ENCODE peak calls at places on chromosome 19, in eight cellular contexts. Z is GM23338, H is astrocyte of the cerebellum, F is Caco-2, M is ovary, X is mucosa of descending colon, E is A549, L is brain microvascular endothelial cell. K is an unnamed sample.

GRCh38 chr19:33124207-33125098 is 7.5 kb upstream of the WDR88 start:
- DNase-seq in Z (no peak), M (no peak), L (no peak), X (no peak), H (no peak), E (no peak), F (no peak), K (no peak)

GRCh38 chr19:40417714-40417996 is 4.5 kb upstream of the PRX start:
- DNase-seq in E (no peak), Z (no peak), M (no peak), X (no peak), H (no peak), F (no peak), L (no peak), K (no peak)

GRCh38 chr19:11496391-11497163 is 9.1 kb downstream of the ZNF653 start:
- DNase-seq in L (peak), Z (peak), X (peak), H (peak), E (peak), F (peak), M (peak), K (peak)

GRCh38 chr19:38409631-38410133 is 6.8 kb downstream of the FAM98C start:
- DNase-seq in L (peak), F (no peak), E (peak), Z (no peak), M (peak), H (no peak), X (no peak), K (peak)

GRCh38 chr19:45117167-45117594 is 24.2 kb downstream of the PPP1R37 start:
- DNase-seq in L (no peak), E (no peak), Z (no peak), X (peak), H (no peak), F (no peak), M (no peak), K (no peak)

GRCh38 chr19:36115453-36116343 is at the start of gene TBCB:
- DNase-seq in E (peak), H (no peak), L (peak), Z (peak), M (no peak), X (peak), F (no peak), K (peak)

GRCh38 chr19:38386968-38387549 is 775 bp downstream of the GGN start:
- DNase-seq in H (no peak), F (no peak), E (no peak), M (no peak), L (no peak), Z (no peak), X (peak), K (peak)

GRCh38 chr19:34260771-34261173 is 6.4 kb downstream of the GARRE1 start:
- DNase-seq in E (no peak), M (no peak), Z (peak), X (no peak), H (no peak), F (peak), L (peak), K (peak)

GRCh38 chr19:38233740-38234251 is 9.8 kb upstream of the DPF1 start:
- DNase-seq in Z (peak), X (peak), H (no peak), M (peak), E (peak), F (peak), L (peak), K (peak)

GRCh38 chr19:41877490-41877876 is 404 bp downstream of the CD79A start:
- DNase-seq in M (no peak), E (no peak), L (no peak), F (no peak), Z (no peak), H (no peak), X (no peak), K (no peak)

GRCh38 chr19:17841810-17842662 is 5.7 kb downstream of the JAK3 start:
- DNase-seq in F (peak), L (peak), X (peak), E (peak), H (peak), M (peak), Z (peak), K (peak)

GRCh38 chr19:10603873-10604459 is 16.9 kb upstream of the AP1M2 start:
- DNase-seq in L (peak), M (no peak), E (no peak), H (no peak), F (no peak), X (no peak), Z (no peak), K (peak)

GRCh38 chr19:2121416-2122051 is 24.8 kb downstream of the IZUMO4 start:
- DNase-seq in Z (no peak), H (no peak), F (no peak), M (no peak), X (no peak), L (no peak), E (no peak), K (no peak)

GRCh38 chr19:19338082-19338481 is 17.5 kb downstream of the MAU2 start:
- DNase-seq in E (no peak), Z (no peak), X (no peak), M (no peak), F (no peak), L (no peak), H (peak), K (peak)

GRCh38 chr19:38142176-38143035 is 81.6 kb downstream of the DPF1 start:
- DNase-seq in E (peak), M (peak), F (peak), X (peak), H (no peak), Z (peak), L (peak), K (peak)

GRCh38 chr19:39342647-39343305 is 555 bp downstream of the SAMD4B start:
- DNase-seq in M (peak), E (no peak), F (no peak), L (no peak), Z (peak), H (no peak), X (peak), K (no peak)

GRCh38 chr19:23996549-23996948 is 81.9 kb downstream of the ZNF726 start:
- DNase-seq in L (no peak), M (no peak), H (no peak), Z (peak), E (peak), X (no peak), F (no peak), K (no peak)

GRCh38 chr19:44757057-44757734 is 8.7 kb downstream of the BCL3 start:
- DNase-seq in F (no peak), X (peak), E (no peak), Z (peak), H (no peak), L (no peak), M (peak), K (peak)

GRCh38 chr19:15905026-15905425 is 7.2 kb upstream of the CYP4F2 start:
- DNase-seq in H (no peak), Z (no peak), L (no peak), E (no peak), M (no peak), F (no peak), X (no peak), K (no peak)

GRCh38 chr19:41569481-41570150 is 6.3 kb upstream of the CEACAM21 start:
- DNase-seq in Z (peak), X (no peak), L (no peak), M (no peak), E (no peak), H (no peak), F (no peak), K (no peak)

GRCh38 chr19:18875726-18876125 is 20.2 kb downstream of the CERS1 start:
- DNase-seq in L (no peak), H (no peak), X (no peak), M (no peak), F (no peak), E (no peak), Z (no peak), K (no peak)

GRCh38 chr19:16355293-16356043 is 30.8 kb downstream of the KLF2 start:
- DNase-seq in X (no peak), M (peak), H (no peak), F (no peak), Z (no peak), L (peak), E (no peak), K (no peak)

GRCh38 chr19:48254529-48254970 is 1.2 kb downstream of the CARD8 start:
- DNase-seq in E (no peak), Z (no peak), H (no peak), F (no peak), M (no peak), L (no peak), X (no peak), K (no peak)
- H3K4me3 ChIP-seq in E (no peak), Z (peak), H (peak), F (no peak), M (peak), L (peak), X (no peak), K (peak)

GRCh38 chr19:55777528-55777927 is 8.6 kb downstream of the RFPL4AL1 start:
- DNase-seq in Z (peak), F (no peak), M (no peak), L (no peak), H (no peak), E (no peak), X (peak), K (no peak)
- TF ChIP-seq CTCF in Z (peak), F (peak), M (no peak), L (no peak), H (no peak), E (no peak), X (no peak), K (no peak)

GRCh38 chr19:4369888-4370260 is 26.5 kb downstream of the MPND start:
- DNase-seq in H (no peak), Z (peak), X (peak), F (no peak), L (no peak), M (no peak), E (no peak), K (peak)
- H3K4me3 ChIP-seq in H (no peak), Z (no peak), X (no peak), F (no peak), L (no peak), M (no peak), E (no peak), K (no peak)

GRCh38 chr19:52541608-52542007 is 14.1 kb downstream of the ZNF808 start:
- DNase-seq in H (no peak), Z (peak), E (no peak), M (no peak), F (no peak), X (no peak), L (no peak), K (no peak)

GRCh38 chr19:52533901-52534300 is 6.4 kb downstream of the ZNF808 start:
- DNase-seq in M (no peak), E (no peak), L (no peak), F (no peak), Z (peak), X (no peak), H (no peak), K (no peak)

GRCh38 chr19:52532480-52532879 is 5.0 kb downstream of the ZNF808 start:
- DNase-seq in X (no peak), F (no peak), E (no peak), Z (no peak), H (no peak), L (no peak), M (no peak), K (no peak)

DNA sequence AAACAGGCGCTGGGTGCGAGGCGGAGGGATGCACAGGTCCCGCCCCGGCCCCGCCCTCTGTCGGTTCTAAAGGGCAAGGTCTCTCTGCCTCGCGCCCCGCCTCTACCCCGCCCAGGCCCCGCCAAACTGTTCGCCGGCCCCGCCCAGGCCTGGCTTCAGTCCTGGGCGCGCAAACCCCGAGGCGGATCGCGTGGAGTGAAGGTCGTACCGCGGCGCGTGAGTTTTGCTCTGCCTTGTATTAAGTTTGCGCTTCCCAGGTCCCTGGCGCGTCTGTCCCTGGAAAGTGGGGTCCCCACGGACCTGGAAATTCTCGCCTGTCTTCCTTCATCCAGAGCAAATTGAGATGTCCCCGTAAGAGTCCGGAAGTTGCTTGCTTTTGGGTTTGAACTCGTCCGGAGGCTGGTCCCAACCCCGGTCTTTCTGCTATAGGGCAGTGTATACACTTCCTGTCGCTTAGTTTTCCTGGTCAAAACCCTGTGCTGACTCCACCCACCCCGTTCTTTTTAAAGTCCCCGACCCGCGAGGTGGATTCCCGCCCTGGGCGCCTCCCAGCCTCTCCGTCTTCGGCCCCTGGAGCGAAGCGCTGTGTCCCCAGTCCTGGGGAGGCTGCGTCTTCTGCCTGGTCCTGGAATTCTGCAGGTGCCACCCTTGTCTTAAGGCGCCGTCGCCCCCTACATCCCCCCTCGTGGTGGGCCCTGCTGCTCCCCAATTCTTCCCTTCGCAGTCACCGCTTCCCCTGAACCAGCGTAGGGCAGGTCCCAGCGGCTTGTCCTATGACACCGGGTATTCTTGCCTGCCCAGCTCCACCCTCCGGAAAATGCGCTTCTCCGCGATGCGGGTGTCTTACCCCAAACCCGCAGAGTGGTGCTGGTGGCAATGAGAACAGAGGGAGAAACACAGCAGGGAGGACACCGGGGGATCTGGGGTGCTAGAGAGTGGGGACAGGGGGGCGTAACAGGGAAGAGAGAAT is 8.6 kb downstream of the ZNF808 start:
- DNase-seq in X (peak), E (no peak), M (peak), H (peak), F (no peak), L (peak), Z (peak), K (peak)
- TF ChIP-seq CTCF in X (no peak), E (no peak), M (no peak), H (peak), F (no peak), L (peak), Z (no peak), K (peak)

GRCh38 chr19:54297759-54298305 is 15.1 kb downstream of the LILRA5 start:
- DNase-seq in M (no peak), H (no peak), F (no peak), X (no peak), E (peak), L (no peak), Z (peak), K (no peak)
- H3K4me3 ChIP-seq in M (no peak), H (no peak), F (no peak), X (no peak), E (no peak), L (no peak), Z (no peak), K (no peak)

GRCh38 chr19:43422000-43422688 is 7.5 kb downstream of the TEX101 start:
- DNase-seq in M (no peak), Z (no peak), H (no peak), L (no peak), E (no peak), F (no peak), X (no peak), K (no peak)

GRCh38 chr19:43420954-43421353 is 6.3 kb downstream of the TEX101 start:
- DNase-seq in X (no peak), L (no peak), H (no peak), M (no peak), F (no peak), E (no peak), Z (peak), K (no peak)

GRCh38 chr19:43425567-43426392 is 11.1 kb downstream of the TEX101 start:
- DNase-seq in H (no peak), Z (peak), F (no peak), E (peak), L (no peak), M (no peak), X (peak), K (no peak)

GRCh38 chr19:43423779-43424178 is 9.1 kb downstream of the TEX101 start:
- DNase-seq in E (no peak), Z (no peak), X (no peak), M (no peak), H (no peak), F (no peak), L (no peak), K (no peak)

DNA sequence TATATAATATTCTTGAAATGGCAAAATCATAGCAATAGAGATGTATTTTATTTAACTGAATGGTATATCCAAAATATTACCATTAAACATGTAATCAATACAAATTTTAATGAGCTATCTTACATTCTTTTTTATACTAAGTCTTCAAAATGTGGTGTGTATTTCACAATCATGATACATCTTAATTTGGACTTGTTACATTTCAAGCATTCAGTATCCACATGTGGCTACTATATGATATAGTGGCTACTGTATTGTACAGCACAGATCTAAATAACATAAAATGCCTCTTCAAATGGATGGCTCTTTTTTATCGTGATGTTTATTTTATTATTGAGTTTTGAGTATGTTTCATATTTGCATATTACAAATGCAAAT is 8.0 kb downstream of the TEX101 start:
- DNase-seq in H (no peak), L (no peak), E (no peak), X (no peak), Z (no peak), M (no peak), F (no peak), K (no peak)
- TF ChIP-seq CTCF in H (no peak), L (no peak), E (no peak), X (no peak), Z (no peak), M (no peak), F (no peak), K (no peak)

DNA sequence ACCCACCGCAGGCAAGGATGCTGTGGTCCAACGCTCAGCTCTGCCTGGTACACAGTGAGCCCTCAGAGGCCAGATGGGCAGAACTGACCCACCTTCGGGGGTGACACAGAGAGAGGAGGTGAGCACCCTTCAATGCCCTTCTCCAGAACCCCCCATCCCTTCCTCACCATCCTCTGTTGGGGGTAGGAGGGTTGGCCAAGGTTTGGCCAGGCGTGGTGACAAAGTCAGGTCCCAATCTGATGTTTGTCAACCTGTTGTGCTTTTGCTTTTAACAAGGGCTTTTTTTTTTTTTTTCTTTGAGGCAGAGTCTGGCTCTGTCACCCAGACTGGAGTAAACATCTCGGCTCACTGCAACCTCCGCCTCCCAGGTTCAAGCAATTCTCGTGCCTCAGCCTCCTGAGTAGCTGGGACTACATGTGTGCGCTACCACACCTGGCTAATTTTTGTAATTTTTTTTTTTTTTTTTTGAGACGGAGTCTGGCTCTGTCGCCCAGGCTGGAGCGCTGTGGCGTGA is 7.3 kb downstream of the PTGIR start:
- DNase-seq in X (no peak), F (no peak), Z (no peak), E (no peak), M (no peak), L (no peak), H (no peak), K (no peak)
- H3K4me3 ChIP-seq in X (no peak), F (no peak), Z (no peak), E (no peak), M (no peak), L (no peak), H (no peak), K (no peak)

DNA sequence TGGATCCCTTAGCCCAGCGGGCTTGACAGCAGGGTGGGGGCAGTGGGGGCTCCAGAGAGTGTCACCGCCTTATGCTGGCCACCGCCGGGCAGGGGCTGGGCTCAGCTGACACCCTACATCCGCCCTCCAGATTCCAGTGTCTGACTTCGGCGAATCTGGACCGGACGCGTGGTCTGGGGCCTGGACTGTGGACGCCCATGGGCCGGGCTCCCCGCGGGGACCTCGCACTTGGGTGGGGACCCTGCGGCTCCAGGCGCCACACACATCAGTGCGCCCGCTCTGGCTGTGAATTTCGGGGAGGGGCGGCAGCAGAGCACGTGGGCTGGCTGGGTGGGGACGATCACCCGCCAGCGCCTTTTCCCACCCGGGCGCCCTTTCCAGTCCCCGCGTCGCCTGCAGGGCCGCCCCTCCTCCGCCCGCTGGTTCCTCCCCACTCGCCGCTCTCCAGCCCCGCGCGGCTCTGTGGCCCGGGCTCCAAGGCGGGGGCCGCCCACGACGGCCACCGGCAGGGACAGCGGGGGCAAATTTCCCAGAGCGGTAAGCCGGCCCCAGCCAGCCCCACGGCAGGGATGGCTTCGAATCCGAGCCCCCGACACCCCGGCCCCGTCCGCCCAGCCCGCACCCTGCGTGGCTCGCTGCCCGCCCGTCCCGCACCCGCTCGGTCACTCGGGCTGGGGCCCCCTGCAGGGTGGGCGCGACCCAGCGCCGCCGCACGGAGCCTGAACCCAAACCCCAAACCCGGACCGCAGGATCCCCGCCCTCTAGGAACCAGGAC is 23.3 kb upstream of the ZNF99 start:
- DNase-seq in H (no peak), M (no peak), F (no peak), E (no peak), X (no peak), Z (no peak), L (no peak), K (no peak)
- TF ChIP-seq CTCF in H (no peak), M (no peak), F (no peak), E (no peak), X (no peak), Z (no peak), L (no peak), K (no peak)